ENCODE peak calls at places on chromosome 15, in five cellular contexts. G, Q, B, V and R are unnamed samples.

GRCh38 chr15:101276501-101277037 is 716 bp downstream of the SELENOS start:
- DNase-seq in B (no peak), V (no peak), Q (no peak), G (no peak), R (peak)

GRCh38 chr15:23022156-23022555 is 17.2 kb downstream of the TUBGCP5 start:
- DNase-seq in V (no peak), Q (no peak), G (no peak), B (no peak), R (no peak)

GRCh38 chr15:64634576-64635485 is 140.6 kb downstream of the RBPMS2 start:
- DNase-seq in B (peak), V (peak), Q (peak), G (peak), R (peak)

GRCh38 chr15:48579945-48580671 is 65.4 kb downstream of the FBN1 start:
- DNase-seq in G (no peak), Q (no peak), B (no peak), V (no peak), R (no peak)

GRCh38 chr15:82919231-82919886 is 33.2 kb downstream of the HOMER2 start:
- DNase-seq in V (no peak), Q (no peak), B (no peak), G (peak), R (no peak)

GRCh38 chr15:74171965-74172541 is 1.5 kb upstream of the ISLR start:
- DNase-seq in B (no peak), G (no peak), Q (no peak), V (no peak), R (no peak)

GRCh38 chr15:77393471-77393840 is 26.4 kb downstream of the PEAK1 start:
- DNase-seq in G (no peak), Q (no peak), V (no peak), B (no peak), R (no peak)

GRCh38 chr15:69593981-69594966 is 141.7 kb downstream of the RPLP1 start:
- DNase-seq in V (no peak), Q (no peak), B (no peak), G (peak), R (no peak)

GRCh38 chr15:85477730-85478129 is 97.3 kb downstream of the AKAP13 start:
- DNase-seq in G (no peak), V (no peak), Q (no peak), B (no peak), R (peak)

GRCh38 chr15:85976986-85977385 is 102.7 kb upstream of the AGBL1 start:
- DNase-seq in V (no peak), Q (no peak), B (no peak), G (no peak), R (no peak)

GRCh38 chr15:40878785-40879184 is 4.8 kb upstream of the RHOV start:
- DNase-seq in B (no peak), V (no peak), G (no peak), Q (no peak), R (no peak)

GRCh38 chr15:67743558-67743957 is 81.8 kb upstream of the SKOR1 start:
- DNase-seq in G (no peak), Q (no peak), B (no peak), V (no peak), R (no peak)

GRCh38 chr15:77733579-77734300 is 101.0 kb upstream of the LINGO1 start:
- DNase-seq in Q (no peak), V (no peak), B (no peak), G (no peak), R (no peak)

GRCh38 chr15:32649336-32649735 is 7.8 kb downstream of the SCG5 start:
- DNase-seq in Q (no peak), B (no peak), G (peak), V (no peak), R (peak)

GRCh38 chr15:74196175-74196574 is 6.4 kb downstream of the STRA6 start:
- DNase-seq in V (no peak), G (peak), Q (no peak), B (no peak), R (no peak)

GRCh38 chr15:61828860-61829513 is 231.3 kb downstream of the VPS13C start:
- DNase-seq in Q (no peak), G (no peak), V (no peak), B (no peak), R (no peak)

GRCh38 chr15:64857421-64857820 is 15.7 kb downstream of the PLEKHO2 start:
- DNase-seq in B (no peak), V (no peak), G (no peak), Q (no peak), R (no peak)

GRCh38 chr15:98548172-98548971 is 100.0 kb upstream of the IGF1R start:
- DNase-seq in G (no peak), Q (peak), V (peak), B (no peak), R (peak)

GRCh38 chr15:67504796-67505195 is 16.1 kb upstream of the C15orf61 start:
- DNase-seq in Q (no peak), V (no peak), B (no peak), G (no peak), R (no peak)

GRCh38 chr15:34855397-34855796 is 60.0 kb upstream of the ACTC1 start:
- DNase-seq in V (no peak), B (no peak), Q (no peak), G (no peak), R (no peak)

GRCh38 chr15:64901914-64902313 is 9.8 kb upstream of the ANKDD1A start:
- DNase-seq in V (no peak), B (no peak), Q (no peak), G (no peak), R (no peak)

GRCh38 chr15:61184431-61184830 is 44.7 kb downstream of the RORA start:
- DNase-seq in Q (no peak), B (no peak), V (no peak), G (no peak), R (no peak)

GRCh38 chr15:70923311-70924080 is 30.9 kb downstream of the LRRC49 start:
- DNase-seq in Q (no peak), B (no peak), G (no peak), V (no peak), R (no peak)

GRCh38 chr15:58448331-58448730 is 16.5 kb downstream of the LIPC start:
- DNase-seq in G (no peak), V (no peak), Q (no peak), B (no peak), R (no peak)

GRCh38 chr15:94258246-94258645 is 26.9 kb downstream of the MCTP2 start:
- DNase-seq in Q (no peak), B (no peak), V (no peak), G (no peak), R (no peak)

GRCh38 chr15:77617507-77618285 is 15.0 kb downstream of the LINGO1 start:
- DNase-seq in B (no peak), Q (no peak), V (no peak), G (peak), R (peak)

GRCh38 chr15:50431204-50431603 is 7.0 kb downstream of the USP8 start:
- DNase-seq in Q (no peak), G (no peak), B (no peak), V (no peak), R (no peak)

DNA sequence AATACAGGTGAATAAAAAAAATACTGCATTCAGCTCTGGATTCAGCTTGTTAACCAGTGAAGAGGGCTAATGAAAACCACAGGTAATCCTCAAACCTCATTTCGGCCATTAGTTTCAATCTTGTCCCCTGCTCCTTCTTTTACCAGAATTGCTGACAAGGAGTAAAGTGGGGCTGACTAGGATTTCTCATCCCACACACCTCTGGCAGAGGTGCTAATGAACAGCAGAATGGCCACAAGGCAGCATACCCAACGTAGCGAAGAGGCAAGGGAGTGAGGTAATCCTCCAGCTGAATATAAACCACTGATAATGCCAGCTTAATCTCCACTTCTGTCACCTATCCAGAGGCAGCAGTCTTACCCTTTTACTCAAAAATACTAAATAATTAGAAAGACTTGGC is 248.8 kb upstream of the CDIN1 start:
- DNase-seq in G (no peak), B (no peak), V (no peak), Q (no peak), R (no peak)
- TF ChIP-seq SUZ12 in G (no peak), B (no peak), V (no peak), Q (no peak), R (no peak)

GRCh38 chr15:80371924-80372323 is 32.3 kb upstream of the ARNT2 start:
- DNase-seq in G (no peak), V (no peak), B (no peak), Q (no peak), R (no peak)
- TF ChIP-seq SUZ12 in G (no peak), V (no peak), B (no peak), Q (no peak), R (no peak)

DNA sequence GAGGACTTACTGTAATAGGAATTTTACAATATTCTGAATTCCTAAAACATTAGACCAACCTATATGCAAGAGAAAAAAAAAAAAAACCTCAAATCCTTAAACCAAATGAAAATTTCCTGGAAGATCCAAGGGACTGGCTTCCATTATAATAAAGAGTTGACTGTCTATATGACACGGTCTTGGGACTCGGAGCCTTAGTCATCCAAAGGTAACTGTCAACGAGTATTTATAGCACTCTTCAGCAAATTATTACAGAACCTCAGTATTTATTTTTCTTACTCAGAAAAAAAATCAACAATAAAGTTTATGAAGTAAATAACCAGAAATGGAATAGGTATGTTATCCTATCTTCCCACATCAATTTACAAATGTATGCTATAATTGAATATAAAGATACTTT is 66.0 kb downstream of the TTBK2 start:
- DNase-seq in Q (no peak), G (no peak), V (no peak), B (no peak), R (no peak)
- TF ChIP-seq SUZ12 in Q (no peak), G (no peak), V (no peak), B (no peak), R (no peak)

GRCh38 chr15:26891448-26891881 is 24.6 kb downstream of the GABRA5 start:
- DNase-seq in Q (peak), G (peak), B (no peak), V (peak), R (peak)
- TF ChIP-seq SUZ12 in Q (no peak), G (no peak), B (no peak), V (no peak), R (no peak)

DNA sequence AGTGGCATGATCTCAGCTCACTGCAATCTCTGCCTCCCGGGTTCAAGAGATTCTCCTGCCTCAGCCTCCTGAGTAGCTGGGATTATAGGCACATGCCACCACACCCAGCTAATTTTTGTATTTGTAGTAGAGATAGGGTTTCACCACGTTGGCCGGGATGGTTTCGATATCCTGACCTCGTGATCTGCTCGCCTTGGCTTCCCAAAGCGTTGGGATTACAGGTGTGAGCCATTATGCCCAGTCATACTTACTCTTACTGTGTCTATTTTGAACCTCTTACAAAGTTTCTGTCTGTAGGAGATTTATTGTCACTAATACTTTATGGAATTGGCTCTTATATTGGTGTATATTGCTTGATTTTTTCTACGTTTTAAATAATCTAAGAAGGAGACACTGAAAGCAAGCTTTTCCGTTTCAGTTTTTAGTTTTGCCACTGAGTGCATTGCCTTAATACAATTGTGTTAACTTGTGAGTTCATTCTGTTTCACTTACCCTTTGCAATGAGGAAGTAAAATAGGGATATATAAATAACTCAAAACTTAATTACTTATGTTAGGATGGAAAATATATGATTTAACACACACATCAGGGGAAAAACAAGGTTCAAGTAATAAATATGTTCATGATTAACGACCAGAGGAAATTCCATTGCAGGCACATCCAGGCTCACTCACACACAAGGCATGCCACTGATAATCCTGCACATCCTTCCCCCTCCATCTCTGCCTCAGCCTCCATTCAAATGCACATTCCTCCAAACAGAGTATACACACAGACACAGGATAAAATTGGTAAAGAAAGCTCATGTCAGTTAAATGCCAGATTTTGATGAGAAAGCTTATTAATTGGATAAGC is 279.3 kb upstream of the RASGRP1 start:
- DNase-seq in V (no peak), B (no peak), G (no peak), Q (no peak), R (no peak)
- TF ChIP-seq SUZ12 in V (no peak), B (no peak), G (no peak), Q (no peak), R (no peak)